ENCODE peak calls at places on chromosome 7, in seven cellular contexts. P, M, S, Y, H, X and V are unnamed samples.

GRCh38 chr7:284762-285722 is 4.9 kb upstream of the FOXL3 start:
- DNase-seq in P (no peak), M (no peak), S (no peak), Y (peak), H (no peak), X (no peak), V (no peak)

GRCh38 chr7:47670738-47671137 is 88.8 kb upstream of the TNS3 start:
- DNase-seq in P (no peak), M (no peak), S (no peak), Y (no peak), H (no peak), X (no peak), V (no peak)

GRCh38 chr7:100568936-100569844 is 4.5 kb downstream of the SAP25 start:
- DNase-seq in P (peak), M (peak), S (no peak), Y (peak), H (no peak), X (no peak), V (no peak)

GRCh38 chr7:93987297-93987696 is 16.9 kb downstream of the BET1 start:
- DNase-seq in P (no peak), M (no peak), S (no peak), Y (no peak), H (no peak), X (no peak), V (no peak)

GRCh38 chr7:32070051-32070405 is 179 bp downstream of the PDE1C start:
- DNase-seq in P (no peak), M (peak), S (no peak), Y (no peak), H (no peak), X (no peak), V (no peak)

GRCh38 chr7:122532406-122533269 is 166.3 kb downstream of the RNF133 start:
- DNase-seq in P (peak), M (peak), S (no peak), Y (no peak), H (peak), X (peak), V (no peak)

GRCh38 chr7:51307811-51308737 is 8.5 kb downstream of the COBL start:
- DNase-seq in P (peak), M (no peak), S (no peak), Y (no peak), H (no peak), X (no peak), V (no peak)

GRCh38 chr7:32879460-32879859 is 12.1 kb downstream of the KBTBD2 start:
- DNase-seq in P (peak), M (no peak), S (no peak), Y (no peak), H (no peak), X (no peak), V (no peak)

GRCh38 chr7:36686499-36686898 is 37.8 kb downstream of the AOAH start:
- DNase-seq in P (peak), M (peak), S (no peak), Y (no peak), H (peak), X (no peak), V (peak)

GRCh38 chr7:525740-526139 is 6.1 kb upstream of the PDGFA start:
- DNase-seq in P (no peak), M (no peak), S (no peak), Y (no peak), H (peak), X (no peak), V (no peak)

GRCh38 chr7:37545619-37546356 is 97.1 kb upstream of the ELMO1 start:
- DNase-seq in P (no peak), M (no peak), S (no peak), Y (no peak), H (no peak), X (no peak), V (no peak)

GRCh38 chr7:135662373-135663114 is at the start of gene STMP1:
- DNase-seq in P (peak), M (peak), S (peak), Y (peak), H (peak), X (peak), V (peak)
- TF ChIP-seq CTCF in P (peak), M (peak), S (no peak), Y (peak), H (peak), X (no peak), V (peak)

GRCh38 chr7:64636386-64636785 is 29.5 kb upstream of the ZNF107 start:
- DNase-seq in P (no peak), M (no peak), S (no peak), Y (no peak), H (no peak), X (no peak), V (no peak)
- TF ChIP-seq CTCF in P (peak), M (no peak), S (peak), Y (no peak), H (no peak), X (no peak), V (no peak)

DNA sequence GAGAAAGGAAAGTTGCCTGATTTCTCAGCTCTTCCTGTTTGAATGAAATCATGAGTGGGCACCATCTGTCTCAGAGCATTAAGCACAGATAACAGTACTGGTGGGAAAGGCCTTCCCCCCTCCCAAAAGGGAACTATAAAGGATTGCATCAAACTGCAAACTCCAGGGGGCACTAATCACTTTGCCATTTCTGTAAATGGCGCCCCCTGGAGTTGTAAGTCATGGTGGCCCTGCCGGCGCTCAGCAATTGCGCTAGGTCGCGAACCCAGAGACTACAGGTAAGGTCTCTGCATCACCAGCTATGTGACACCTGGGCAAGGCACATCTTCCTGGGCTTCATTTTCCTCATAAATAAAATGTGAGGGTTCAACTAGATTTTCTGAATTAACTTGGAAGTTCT is 11.1 kb downstream of the LRRC4 start:
- DNase-seq in P (no peak), M (no peak), S (no peak), Y (no peak), H (no peak), X (no peak), V (no peak)
- TF ChIP-seq CTCF in P (peak), M (peak), S (no peak), Y (no peak), H (no peak), X (peak), V (peak)

DNA sequence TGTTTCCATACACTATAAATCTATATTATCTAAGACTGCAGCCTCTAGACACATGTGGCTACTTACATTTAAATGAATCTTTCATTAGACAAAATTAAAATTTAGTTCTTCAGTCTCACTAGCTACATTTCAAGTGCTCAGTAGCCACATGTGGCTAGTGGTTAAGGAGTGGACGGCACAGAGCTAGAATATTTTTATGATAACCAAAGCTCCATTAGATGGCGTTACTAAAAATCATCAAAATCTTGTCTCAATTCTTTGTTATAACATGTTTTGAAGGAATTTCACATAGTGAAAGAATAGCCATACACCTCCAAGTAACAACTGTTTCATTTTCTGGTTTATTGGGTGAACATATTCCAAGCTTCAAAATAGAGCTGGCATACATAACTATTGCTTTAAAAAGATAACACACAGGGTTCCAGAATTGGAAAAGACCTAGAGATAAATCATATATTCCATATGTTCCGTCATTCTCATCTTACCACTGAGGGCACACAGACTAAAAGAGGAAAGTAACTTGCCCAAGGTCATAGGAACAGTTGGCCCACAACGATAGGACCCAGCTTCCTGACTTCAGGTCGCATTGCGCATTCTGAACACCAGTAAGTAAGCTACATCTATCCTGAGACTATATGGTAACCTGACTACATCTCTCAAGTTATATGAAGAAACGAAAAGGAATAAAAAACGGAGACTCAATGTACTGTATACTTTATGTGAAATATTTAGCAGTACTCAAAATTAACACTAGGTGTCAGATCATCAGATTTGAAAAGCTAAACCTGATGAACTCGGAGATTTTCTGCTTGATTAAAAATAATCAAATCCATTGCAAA is 66.6 kb downstream of the CAV1 start:
- DNase-seq in P (no peak), M (peak), S (no peak), Y (no peak), H (peak), X (no peak), V (no peak)
- TF ChIP-seq CTCF in P (peak), M (peak), S (peak), Y (peak), H (peak), X (peak), V (peak)

DNA sequence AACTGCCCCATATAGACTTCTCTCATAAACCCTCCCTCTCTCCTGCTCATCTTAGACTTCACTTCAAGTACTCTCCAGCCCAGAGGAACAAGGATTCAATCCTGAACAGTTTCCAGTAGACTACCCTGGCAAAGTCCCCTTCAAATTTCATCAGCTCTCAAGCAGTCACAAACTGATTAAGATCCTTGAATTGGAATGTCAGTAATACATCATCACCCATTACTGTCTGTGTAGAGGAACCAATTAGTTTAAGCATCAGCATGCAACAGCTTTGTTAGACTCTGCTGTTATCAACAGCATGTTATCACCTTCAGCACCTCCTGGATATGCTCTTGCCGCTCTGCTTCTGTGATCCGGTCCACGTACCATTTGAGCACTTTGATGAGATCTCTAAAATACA is 307.0 kb upstream of the IMMP2L start:
- DNase-seq in P (no peak), M (no peak), S (no peak), Y (no peak), H (no peak), X (no peak), V (no peak)
- TF ChIP-seq CTCF in P (no peak), M (no peak), S (no peak), Y (no peak), H (no peak), X (no peak), V (no peak)

GRCh38 chr7:28018020-28018419 is 162.6 kb downstream of the JAZF1 start:
- DNase-seq in P (no peak), M (no peak), S (no peak), Y (no peak), H (no peak), X (no peak), V (no peak)
- TF ChIP-seq CTCF in P (no peak), M (no peak), S (no peak), Y (no peak), H (no peak), X (no peak), V (no peak)

GRCh38 chr7:111312966-111313365 is 222.0 kb downstream of the LRRN3 start:
- DNase-seq in P (peak), M (peak), S (no peak), Y (no peak), H (no peak), X (no peak), V (peak)
- TF ChIP-seq CTCF in P (no peak), M (no peak), S (no peak), Y (no peak), H (no peak), X (no peak), V (no peak)

GRCh38 chr7:151856098-151856497 is 20.8 kb downstream of the PRKAG2 start:
- DNase-seq in P (no peak), M (no peak), S (no peak), Y (peak), H (no peak), X (peak), V (no peak)
- TF ChIP-seq CTCF in P (no peak), M (no peak), S (no peak), Y (peak), H (no peak), X (no peak), V (no peak)